ENCODE peak calls at places on chromosomes 13 and 19, in five cellular contexts. G, V, W, Q and I are unnamed samples.

GRCh38 chr19:15467734-15468214 is 3.4 kb upstream of the RASAL3 start:
- DNase-seq in Q (no peak), V (no peak), G (no peak), W (no peak), I (no peak)

GRCh38 chr19:39692166-39692565 is 12.1 kb upstream of the LGALS14 start:
- DNase-seq in G (no peak), W (no peak), Q (no peak), V (no peak), I (no peak)

GRCh38 chr19:55212447-55212846 is 3.1 kb upstream of the PTPRH start:
- DNase-seq in V (no peak), G (no peak), Q (peak; percentile 81), W (peak; percentile 95), I (no peak)

GRCh38 chr19:3027981-3028304 is 1.1 kb downstream of the TLE2 start:
- DNase-seq in Q (no peak), W (no peak), V (no peak), G (no peak), I (no peak)

GRCh38 chr19:28705008-28705407 is 507.9 kb downstream of the UQCRFS1 start:
- DNase-seq in G (no peak), W (peak; percentile 57), Q (peak; percentile 58), V (peak; percentile 92), I (no peak)

GRCh38 chr19:13401388-13401787 is 104.9 kb downstream of the CACNA1A start:
- DNase-seq in V (peak; percentile 60), Q (peak; percentile 40), W (peak; percentile 61), G (no peak), I (no peak)

GRCh38 chr13:108360139-108360538 is 90.6 kb downstream of the TNFSF13B start:
- DNase-seq in Q (no peak), W (no peak), V (no peak), G (no peak), I (no peak)

GRCh38 chr13:74210693-74211393 is 76.6 kb upstream of the KLF12 start:
- DNase-seq in Q (peak; percentile 15), W (peak; percentile 61), G (peak; percentile 11), V (peak; percentile 98), I (no peak)

GRCh38 chr19:4722671-4723464 is 774 bp downstream of the DPP9 start:
- DNase-seq in V (peak; percentile 73), G (no peak), W (peak; percentile 42), Q (no peak), I (peak; percentile 48)

GRCh38 chr13:43767351-43767901 is 19.3 kb downstream of the ENOX1 start:
- DNase-seq in W (no peak), G (no peak), Q (no peak), V (no peak), I (peak; percentile 25)

GRCh38 chr13:110274687-110275086 is 32.3 kb downstream of the COL4A1 start:
- DNase-seq in G (no peak), W (peak; percentile 3), Q (peak; percentile 7), V (no peak), I (no peak)

GRCh38 chr13:28401303-28402056 is 93.4 kb downstream of the FLT1 start:
- DNase-seq in G (no peak), Q (no peak), W (peak; percentile 19), V (peak; percentile 38), I (no peak)

GRCh38 chr19:47130589-47131168 is at the start of gene SAE1:
- DNase-seq in V (peak; percentile 96), Q (peak; percentile 100), W (peak; percentile 95), G (peak; percentile 98), I (peak; percentile 85)

GRCh38 chr13:78382946-78383542 is 220.3 kb downstream of the POU4F1 start:
- DNase-seq in W (no peak), V (no peak), Q (no peak), G (no peak), I (no peak)

GRCh38 chr13:114111577-114111976 is 20.8 kb downstream of the RASA3 start:
- DNase-seq in Q (no peak), W (no peak), V (no peak), G (peak; percentile 17), I (no peak)

GRCh38 chr13:35964764-35965163 is 166.4 kb downstream of the DCLK1 start:
- DNase-seq in G (no peak), W (peak; percentile 6), Q (peak; percentile 2), V (no peak), I (no peak)

GRCh38 chr19:23075031-23075733 is 41.6 kb upstream of the ZNF730 start:
- DNase-seq in G (peak; percentile 91), Q (no peak), W (peak; percentile 27), V (peak; percentile 80), I (peak; percentile 54)

GRCh38 chr19:7000816-7001215 is 20.4 kb downstream of the MBD3L2B start:
- DNase-seq in W (no peak), G (no peak), V (no peak), Q (no peak), I (no peak)

GRCh38 chr19:41353466-41354342 is at the start of gene TGFB1:
- DNase-seq in Q (peak; percentile 92), W (peak; percentile 77), V (peak; percentile 85), G (peak; percentile 88), I (peak; percentile 58)
- H3K27ac ChIP-seq in Q (peak within 1 kb of the TSS; percentile 92), W (no peak within 1 kb of the TSS), V (peak within 1 kb of the TSS; percentile 67), G (peak within 1 kb of the TSS; percentile 33), I (peak within 1 kb of the TSS; percentile 69)

DNA sequence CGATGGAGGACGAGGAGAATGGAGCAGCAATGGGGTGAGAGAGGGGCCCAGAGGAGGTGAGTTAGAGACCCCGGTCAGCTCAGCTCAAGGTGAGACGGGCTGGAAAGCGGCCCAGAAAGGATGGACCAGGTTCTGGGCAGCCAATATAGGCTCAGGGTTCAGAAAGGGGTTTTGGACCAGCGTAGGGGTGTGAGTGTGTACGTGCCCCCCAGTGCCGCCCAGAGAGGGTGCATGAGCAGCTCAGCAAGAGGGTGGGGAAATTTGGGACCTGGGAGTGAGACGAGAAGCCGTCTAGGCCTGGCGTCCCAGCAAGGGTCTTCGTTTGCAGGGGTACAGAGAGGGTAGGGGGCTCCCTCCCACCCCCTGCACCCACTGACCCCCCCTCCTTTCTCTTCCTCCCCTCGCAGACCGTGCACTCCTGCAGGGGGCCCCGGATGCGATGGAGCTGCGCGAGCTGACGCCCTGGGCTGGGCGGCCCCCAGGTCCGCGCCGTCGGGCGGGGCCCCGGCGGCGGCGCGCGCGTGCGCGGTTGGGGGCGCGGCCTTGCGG is 12.1 kb downstream of the FUT6 start:
- DNase-seq in Q (no peak), G (no peak), V (no peak), W (no peak), I (no peak)
- H3K27ac ChIP-seq in Q (peak overlapping the region; percentile 98), G (no peak overlapping the region), V (no peak overlapping the region), W (no peak overlapping the region), I (no peak overlapping the region)

DNA sequence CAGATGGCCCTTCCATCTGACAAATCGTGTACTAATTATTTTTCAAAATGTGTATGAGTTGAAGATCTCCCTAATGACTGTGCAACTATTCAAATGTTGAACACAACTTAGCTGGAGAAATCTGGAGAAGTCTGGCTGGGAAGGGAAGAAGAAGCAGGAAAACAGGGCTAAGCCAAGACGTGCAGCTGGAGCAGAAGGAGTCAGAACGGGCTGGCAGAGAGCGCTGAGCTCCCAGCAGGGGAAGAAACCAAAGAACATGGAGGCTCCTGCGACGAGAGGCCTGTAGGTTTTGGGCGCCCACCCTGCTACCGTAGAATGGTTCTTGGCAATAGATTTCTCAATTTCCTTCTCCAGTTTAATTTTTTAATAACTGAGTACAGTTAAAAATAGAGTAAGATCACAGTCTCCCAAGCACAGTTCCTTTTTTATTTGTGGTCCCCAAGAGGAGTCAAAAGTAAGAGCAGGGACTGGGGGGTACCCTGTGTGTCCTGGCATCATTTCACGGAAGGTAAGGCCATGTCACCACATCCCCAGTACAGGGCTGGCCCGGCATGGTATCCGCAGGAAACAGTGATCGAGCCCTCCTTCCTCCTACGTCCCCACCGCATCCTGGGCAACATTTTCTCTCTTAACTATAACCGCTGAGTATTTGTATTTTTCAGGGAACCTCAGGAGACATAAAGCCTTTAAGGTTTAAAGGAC is 13.4 kb upstream of the LATS2 start:
- DNase-seq in W (no peak), Q (no peak), G (no peak), V (no peak), I (no peak)
- H3K27ac ChIP-seq in W (no peak overlapping the region), Q (peak overlapping the region; percentile 82), G (no peak overlapping the region), V (peak overlapping the region; percentile 50), I (no peak overlapping the region)

DNA sequence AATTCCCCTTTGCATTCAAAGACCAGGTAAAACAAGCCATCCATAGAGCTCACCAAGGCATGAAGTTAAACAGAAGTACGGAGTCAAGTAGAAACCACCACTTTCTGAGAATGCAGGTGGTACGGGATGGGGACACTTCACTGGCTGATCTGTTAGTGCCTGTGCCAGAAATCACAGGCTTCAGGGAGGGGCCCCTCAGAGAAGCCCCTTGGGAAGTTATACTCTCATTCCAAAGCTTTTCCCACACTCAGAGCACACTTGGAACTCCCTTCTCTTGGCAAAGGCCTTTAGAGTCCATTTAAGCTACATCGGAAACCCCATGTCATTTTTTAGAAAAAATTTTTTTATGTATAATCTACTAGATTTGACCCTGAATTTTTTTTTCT is 80.7 kb upstream of the WASF3 start:
- DNase-seq in G (no peak), W (no peak), V (no peak), Q (no peak), I (no peak)
- H3K27ac ChIP-seq in G (no peak overlapping the region), W (no peak overlapping the region), V (no peak overlapping the region), Q (no peak overlapping the region), I (no peak overlapping the region)